ENCODE peak calls at places on chromosome 3, in six cellular contexts. S is upper lobe of right lung; F is CD8-positive, alpha-beta T cell; C is cardiac muscle cell; X is stomach; O is AG04450. J is an unnamed sample.

GRCh38 chr3:188052966-188053340 is 101.0 kb upstream of the LPP start:
- DNase-seq in F (no peak), X (no peak), S (no peak), O (no peak), C (peak), J (no peak)

GRCh38 chr3:159765025-159765859 is 223.4 kb upstream of the IL12A start:
- DNase-seq in S (peak), C (peak), O (peak), X (peak), F (no peak), J (peak)

GRCh38 chr3:143120716-143121239 is 1.2 kb downstream of the CHST2 start:
- DNase-seq in O (no peak), S (peak), C (peak), X (peak), F (peak), J (peak)

GRCh38 chr3:161273589-161274218 is 52.6 kb downstream of the NMD3 start:
- DNase-seq in F (peak), O (no peak), S (no peak), C (peak), X (no peak), J (no peak)

GRCh38 chr3:178588593-178588992 is 52.4 kb downstream of the KCNMB2 start:
- DNase-seq in S (no peak), F (no peak), X (no peak), C (no peak), O (no peak), J (no peak)

GRCh38 chr3:27031476-27031875 is 337.7 kb downstream of the NEK10 start:
- DNase-seq in C (no peak), S (no peak), F (no peak), X (no peak), O (no peak), J (no peak)

GRCh38 chr3:100073555-100074307 is 40.6 kb downstream of the FILIP1L start:
- DNase-seq in F (no peak), C (peak), O (peak), X (no peak), S (no peak), J (no peak)

GRCh38 chr3:184757010-184757651 is 45.3 kb upstream of the MAGEF1 start:
- DNase-seq in O (peak), C (peak), X (peak), S (no peak), F (no peak), J (no peak)

GRCh38 chr3:28667646-28668376 is 319.2 kb upstream of the AZI2 start:
- DNase-seq in O (peak), F (no peak), C (peak), X (peak), S (no peak), J (peak)

GRCh38 chr3:48466386-48467109 is 20.0 kb downstream of the ATRIP start:
- DNase-seq in O (no peak), S (peak), C (no peak), F (no peak), X (peak), J (no peak)

GRCh38 chr3:61612211-61612995 is 51.0 kb downstream of the PTPRG start:
- DNase-seq in S (no peak), C (no peak), F (no peak), O (no peak), X (no peak), J (no peak)

GRCh38 chr3:184384342-184384741 is 4.5 kb downstream of the CHRD start:
- DNase-seq in C (no peak), F (no peak), X (no peak), O (no peak), S (no peak), J (no peak)

GRCh38 chr3:72907131-72907697 is 19.4 kb downstream of the GXYLT2 start:
- DNase-seq in S (no peak), O (no peak), X (no peak), F (no peak), C (peak), J (no peak)

GRCh38 chr3:99627062-99627826 is 11.2 kb upstream of the COL8A1 start:
- DNase-seq in O (no peak), F (no peak), C (no peak), S (no peak), X (no peak), J (peak)

GRCh38 chr3:15405448-15406050 is 21.8 kb downstream of the METTL6 start:
- DNase-seq in S (no peak), C (peak), O (peak), X (no peak), F (no peak), J (peak)

GRCh38 chr3:188345223-188345622 is 191.3 kb downstream of the LPP start:
- DNase-seq in X (no peak), O (no peak), F (no peak), S (no peak), C (peak), J (no peak)

GRCh38 chr3:134839422-134839821 is 44.4 kb downstream of the EPHB1 start:
- DNase-seq in C (no peak), S (no peak), O (no peak), X (no peak), F (no peak), J (no peak)

GRCh38 chr3:154144825-154145465 is 23.8 kb downstream of the ARHGEF26 start:
- DNase-seq in C (no peak), X (no peak), F (no peak), O (no peak), S (no peak), J (no peak)

GRCh38 chr3:56783644-56784451 is 17.9 kb downstream of the ARHGEF3 start:
- DNase-seq in O (peak), S (no peak), C (peak), F (peak), X (peak), J (peak)

GRCh38 chr3:129579991-129580390 is 26.5 kb downstream of the PLXND1 start:
- DNase-seq in F (no peak), S (no peak), X (no peak), O (no peak), C (no peak), J (no peak)

GRCh38 chr3:175526609-175527280 is 667.6 kb downstream of the NAALADL2 start:
- DNase-seq in S (no peak), O (no peak), C (peak), F (no peak), X (no peak), J (no peak)

GRCh38 chr3:193665370-193665989 is 72.5 kb downstream of the OPA1 start:
- DNase-seq in F (no peak), X (no peak), C (peak), S (no peak), O (peak), J (peak)

GRCh38 chr3:113096158-113096893 is 105.5 kb downstream of the GTPBP8 start:
- DNase-seq in O (no peak), S (no peak), X (no peak), C (peak), F (no peak), J (no peak)

GRCh38 chr3:161317077-161317476 is 54.2 kb downstream of the SPTSSB start:
- DNase-seq in F (no peak), C (no peak), O (no peak), S (no peak), X (no peak), J (no peak)

GRCh38 chr3:107283948-107284347 is 93.3 kb upstream of the CCDC54 start:
- DNase-seq in O (no peak), X (no peak), C (peak), F (no peak), S (no peak), J (no peak)

GRCh38 chr3:14793126-14793857 is 25.5 kb upstream of the FGD5 start:
- DNase-seq in O (no peak), S (peak), C (no peak), X (no peak), F (no peak), J (no peak)

GRCh38 chr3:120597445-120598049 is 1.4 kb downstream of the NDUFB4 start:
- DNase-seq in F (no peak), C (no peak), X (no peak), O (no peak), S (no peak), J (no peak)

GRCh38 chr3:15861163-15861562 is 63.4 kb upstream of the ANKRD28 start:
- DNase-seq in O (no peak), F (no peak), S (no peak), C (no peak), X (no peak), J (no peak)

GRCh38 chr3:170049146-170050000 is 11.6 kb downstream of the GPR160 start:
- DNase-seq in O (no peak), S (no peak), F (no peak), X (peak), C (no peak), J (no peak)

GRCh38 chr3:62559831-62560445 is 186.6 kb upstream of the FEZF2 start:
- DNase-seq in F (no peak), O (peak), X (no peak), S (no peak), C (peak), J (no peak)

GRCh38 chr3:5226783-5227182 is 39.3 kb downstream of the EDEM1 start:
- DNase-seq in O (no peak), X (no peak), C (peak), S (no peak), F (no peak), J (peak)

GRCh38 chr3:193240850-193241706 is at the start of gene PLAAT1:
- DNase-seq in O (no peak), C (peak), S (peak), X (peak), F (no peak), J (peak)

GRCh38 chr3:40452057-40452456 is 5.1 kb upstream of the RPL14 start:
- DNase-seq in X (no peak), F (no peak), C (no peak), S (no peak), O (no peak), J (no peak)
- H3K27ac ChIP-seq in X (no peak), F (peak), C (peak), S (peak), O (no peak), J (no peak)

GRCh38 chr3:49700453-49701128 is 11.2 kb downstream of the RNF123 start:
- DNase-seq in O (no peak), C (no peak), S (no peak), X (no peak), F (no peak), J (no peak)

GRCh38 chr3:49700014-49700413 is 10.7 kb downstream of the RNF123 start:
- DNase-seq in C (no peak), X (no peak), S (no peak), O (no peak), F (no peak), J (no peak)

GRCh38 chr3:49702672-49703071 is 13.3 kb downstream of the RNF123 start:
- DNase-seq in S (no peak), X (no peak), F (no peak), C (no peak), O (no peak), J (no peak)

GRCh38 chr3:49703443-49703927 is 14.1 kb downstream of the RNF123 start:
- DNase-seq in S (no peak), X (peak), O (peak), C (peak), F (peak), J (peak)

GRCh38 chr3:49701388-49702077 is 12.2 kb downstream of the RNF123 start:
- DNase-seq in X (no peak), S (no peak), F (no peak), O (no peak), C (no peak), J (no peak)
- TF ChIP-seq CTCF in X (no peak), S (peak), F (no peak), O (peak), C (peak), J (peak)

GRCh38 chr3:136819784-136820640 is 1.1 kb downstream of the SLC35G2 start:
- DNase-seq in X (peak), S (peak), O (no peak), C (peak), F (peak), J (peak)
- H3K27ac ChIP-seq in X (no peak), S (peak), O (peak), C (no peak), F (no peak), J (peak)

GRCh38 chr3:119420196-119420595 is 43.2 kb downstream of the TMEM39A start:
- DNase-seq in S (no peak), X (no peak), O (no peak), F (no peak), C (no peak), J (no peak)
- TF ChIP-seq CTCF in S (no peak), X (no peak), O (peak), F (no peak), C (peak), J (no peak)

DNA sequence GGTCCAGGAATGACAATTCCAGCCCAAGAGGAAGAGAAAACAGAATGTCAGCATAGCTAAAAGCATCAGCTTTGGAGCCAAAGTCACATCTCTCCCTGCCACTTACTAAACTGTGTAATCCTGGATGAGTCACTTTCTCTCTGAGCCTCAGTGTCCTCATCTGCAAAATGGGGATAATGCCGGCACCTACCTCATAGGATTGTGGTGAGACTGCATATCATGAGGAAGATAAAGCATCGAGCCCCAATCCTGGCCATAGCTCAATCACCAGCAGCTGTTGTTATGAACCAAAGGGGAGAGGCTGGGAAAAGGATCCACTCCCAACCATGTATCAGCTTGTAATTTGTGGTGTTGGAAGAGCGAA is 9.1 kb downstream of the SLC6A1 start:
- DNase-seq in C (no peak), F (no peak), X (no peak), S (no peak), O (no peak), J (no peak)
- H3K27ac ChIP-seq in C (no peak), F (no peak), X (no peak), S (no peak), O (no peak), J (no peak)

DNA sequence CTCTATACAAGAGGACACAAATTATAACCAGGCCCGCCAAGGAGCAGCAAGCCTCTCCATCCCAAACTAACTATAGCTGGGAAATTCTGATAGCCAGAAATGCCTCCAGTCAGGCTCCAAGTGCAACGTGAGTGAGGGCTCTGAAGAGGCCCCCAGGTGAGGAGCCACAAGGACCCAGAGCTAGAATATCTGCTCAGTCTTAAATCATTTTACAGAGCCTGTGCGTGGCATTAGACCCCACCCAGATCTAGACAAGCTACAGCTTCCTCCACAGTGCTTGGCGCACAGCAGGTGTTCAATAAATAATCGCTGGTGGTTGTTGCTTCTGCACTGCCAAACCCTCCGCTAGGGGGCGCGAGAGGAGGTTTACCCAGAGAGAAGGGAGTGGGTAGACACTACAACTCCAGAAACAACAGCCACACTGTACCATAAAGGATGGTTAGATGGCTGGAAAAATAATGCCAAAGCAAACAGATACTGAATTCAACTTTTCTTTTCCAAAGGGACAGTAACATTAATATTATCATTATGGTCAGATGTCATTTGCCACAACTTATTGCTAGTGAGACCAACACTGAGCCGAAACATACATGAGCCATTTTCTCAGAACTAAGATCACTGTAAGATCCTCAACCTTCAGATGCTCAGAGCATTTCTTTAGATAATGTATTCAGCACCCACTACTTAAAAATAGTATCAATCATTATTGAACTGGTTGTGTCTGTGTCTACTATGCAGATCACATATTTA is 44.5 kb downstream of the ZIC4 start:
- DNase-seq in O (no peak), F (no peak), C (peak), S (peak), X (no peak), J (no peak)
- TF ChIP-seq CTCF in O (peak), F (no peak), C (peak), S (peak), X (no peak), J (peak)

DNA sequence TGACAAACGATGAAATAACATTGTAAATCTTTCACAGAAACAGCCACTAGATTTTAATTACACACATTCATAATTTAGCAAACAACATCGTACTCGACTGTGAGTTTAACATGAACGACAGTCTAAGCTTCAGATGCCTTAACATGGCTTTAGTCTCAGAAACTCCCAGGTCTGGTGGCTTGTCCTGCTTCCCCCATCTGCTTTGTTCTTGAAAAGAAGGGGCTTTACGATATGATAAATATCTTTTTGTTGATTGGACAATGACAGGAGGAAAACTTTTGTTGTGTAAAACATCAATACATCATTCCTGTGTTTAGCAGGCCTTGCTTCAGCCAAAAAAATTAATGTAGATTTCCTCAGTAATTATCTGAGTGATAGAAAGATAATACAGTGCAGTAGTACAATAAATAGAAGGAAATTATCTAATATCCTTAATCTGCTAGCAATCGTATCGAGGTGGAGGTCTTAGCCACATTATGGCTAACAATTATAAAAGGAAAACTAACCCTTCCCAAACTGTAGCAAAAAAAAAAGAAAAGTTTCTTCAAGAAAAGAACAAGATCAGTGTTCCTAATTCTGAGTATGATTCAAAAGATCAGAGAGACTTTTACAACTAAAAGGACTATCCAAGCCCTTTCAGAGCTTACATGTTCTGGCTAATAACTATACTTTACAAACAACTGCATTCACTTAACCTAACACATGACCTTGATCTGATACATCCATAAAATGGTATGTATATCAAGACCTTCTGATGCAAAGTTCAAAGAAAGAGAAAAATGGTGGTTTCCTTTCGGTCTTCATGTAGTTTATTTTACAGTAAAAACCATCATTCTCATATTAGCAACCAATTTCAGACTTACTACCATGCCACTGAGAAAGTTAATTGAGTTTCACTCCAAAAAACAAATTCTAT is 535.7 kb downstream of the FOXP1 start:
- DNase-seq in X (no peak), O (no peak), F (no peak), S (no peak), C (no peak), J (no peak)
- H3K27ac ChIP-seq in X (no peak), O (no peak), F (no peak), S (peak), C (no peak), J (no peak)